ENCODE peak calls at places on chromosomes 11 and 22, in five cellular contexts. One of them, this sample, is unnamed.

GRCh38 chr22:38016182-38017078 is 32.1 kb upstream of the SOX10 start:
- DNase-seq in left lung: no peak
- DNase-seq in GM12865: no peak
- DNase-seq in GM23248: peak
- DNase-seq in stimulated activated CD4-positive, alpha-beta T cell treated with anti-CD3 and anti-CD28 coated beads, Interleukin-12 subunit alpha, Interleukin-12 subunit beta, amount 100 ng/mL, for 4 hours: no peak
- DNase-seq in this sample: no peak

GRCh38 chr11:4921796-4922195 is 2.3 kb downstream of the OR51G1 start:
- DNase-seq in left lung: no peak
- DNase-seq in GM12865: no peak
- DNase-seq in GM23248: no peak
- DNase-seq in stimulated activated CD4-positive, alpha-beta T cell treated with anti-CD3 and anti-CD28 coated beads, Interleukin-12 subunit alpha, Interleukin-12 subunit beta, amount 100 ng/mL, for 4 hours: no peak
- DNase-seq in this sample: no peak

GRCh38 chr22:44049369-44050231 is 25.5 kb downstream of the PARVB start:
- DNase-seq in left lung: peak
- DNase-seq in GM12865: no peak
- DNase-seq in GM23248: no peak
- DNase-seq in stimulated activated CD4-positive, alpha-beta T cell treated with anti-CD3 and anti-CD28 coated beads, Interleukin-12 subunit alpha, Interleukin-12 subunit beta, amount 100 ng/mL, for 4 hours: no peak
- DNase-seq in this sample: no peak

GRCh38 chr22:36220457-36220921 is 18.8 kb downstream of the APOL2 start:
- DNase-seq in left lung: no peak
- DNase-seq in GM12865: no peak
- DNase-seq in GM23248: peak
- DNase-seq in stimulated activated CD4-positive, alpha-beta T cell treated with anti-CD3 and anti-CD28 coated beads, Interleukin-12 subunit alpha, Interleukin-12 subunit beta, amount 100 ng/mL, for 4 hours: no peak
- DNase-seq in this sample: no peak

GRCh38 chr11:77418155-77418980 is 55.5 kb downstream of the PAK1 start:
- DNase-seq in left lung: no peak
- DNase-seq in GM12865: peak
- DNase-seq in GM23248: no peak
- DNase-seq in stimulated activated CD4-positive, alpha-beta T cell treated with anti-CD3 and anti-CD28 coated beads, Interleukin-12 subunit alpha, Interleukin-12 subunit beta, amount 100 ng/mL, for 4 hours: no peak
- DNase-seq in this sample: peak

GRCh38 chr11:128517457-128518230 is 69.7 kb downstream of the ETS1 start:
- DNase-seq in left lung: no peak
- DNase-seq in GM12865: no peak
- DNase-seq in GM23248: peak
- DNase-seq in stimulated activated CD4-positive, alpha-beta T cell treated with anti-CD3 and anti-CD28 coated beads, Interleukin-12 subunit alpha, Interleukin-12 subunit beta, amount 100 ng/mL, for 4 hours: no peak
- DNase-seq in this sample: no peak

GRCh38 chr11:84471501-84471900 is 1155.6 kb downstream of the DLG2 start:
- DNase-seq in left lung: no peak
- DNase-seq in GM12865: no peak
- DNase-seq in GM23248: no peak
- DNase-seq in stimulated activated CD4-positive, alpha-beta T cell treated with anti-CD3 and anti-CD28 coated beads, Interleukin-12 subunit alpha, Interleukin-12 subunit beta, amount 100 ng/mL, for 4 hours: no peak
- DNase-seq in this sample: no peak

GRCh38 chr11:19919050-19919561 is 206.5 kb downstream of the NAV2 start:
- DNase-seq in left lung: peak
- DNase-seq in GM12865: no peak
- DNase-seq in GM23248: peak
- DNase-seq in stimulated activated CD4-positive, alpha-beta T cell treated with anti-CD3 and anti-CD28 coated beads, Interleukin-12 subunit alpha, Interleukin-12 subunit beta, amount 100 ng/mL, for 4 hours: no peak
- DNase-seq in this sample: no peak

GRCh38 chr11:123063396-123064267 is 1.7 kb upstream of the HSPA8 start:
- DNase-seq in left lung: no peak
- DNase-seq in GM12865: peak
- DNase-seq in GM23248: peak
- DNase-seq in stimulated activated CD4-positive, alpha-beta T cell treated with anti-CD3 and anti-CD28 coated beads, Interleukin-12 subunit alpha, Interleukin-12 subunit beta, amount 100 ng/mL, for 4 hours: no peak
- DNase-seq in this sample: peak

GRCh38 chr11:46382644-46383403 is 1.4 kb downstream of the MDK start:
- DNase-seq in left lung: no peak
- DNase-seq in GM12865: no peak
- DNase-seq in GM23248: peak
- DNase-seq in stimulated activated CD4-positive, alpha-beta T cell treated with anti-CD3 and anti-CD28 coated beads, Interleukin-12 subunit alpha, Interleukin-12 subunit beta, amount 100 ng/mL, for 4 hours: no peak
- DNase-seq in this sample: peak

GRCh38 chr22:24009227-24010017 is 1.7 kb upstream of the CABIN1 start:
- DNase-seq in left lung: no peak
- DNase-seq in GM12865: no peak
- DNase-seq in GM23248: no peak
- DNase-seq in stimulated activated CD4-positive, alpha-beta T cell treated with anti-CD3 and anti-CD28 coated beads, Interleukin-12 subunit alpha, Interleukin-12 subunit beta, amount 100 ng/mL, for 4 hours: no peak
- DNase-seq in this sample: no peak

GRCh38 chr22:46674367-46674781 is 54.2 kb downstream of the GRAMD4 start:
- DNase-seq in left lung: peak
- DNase-seq in GM12865: peak
- DNase-seq in GM23248: no peak
- DNase-seq in stimulated activated CD4-positive, alpha-beta T cell treated with anti-CD3 and anti-CD28 coated beads, Interleukin-12 subunit alpha, Interleukin-12 subunit beta, amount 100 ng/mL, for 4 hours: peak
- DNase-seq in this sample: no peak

GRCh38 chr11:61749607-61750217 is 2.7 kb upstream of the MYRF start:
- DNase-seq in left lung: no peak
- DNase-seq in GM12865: no peak
- DNase-seq in GM23248: no peak
- DNase-seq in stimulated activated CD4-positive, alpha-beta T cell treated with anti-CD3 and anti-CD28 coated beads, Interleukin-12 subunit alpha, Interleukin-12 subunit beta, amount 100 ng/mL, for 4 hours: no peak
- DNase-seq in this sample: no peak

GRCh38 chr11:11297578-11297977 is 55.5 kb downstream of the CSNK2A3 start:
- DNase-seq in left lung: no peak
- DNase-seq in GM12865: no peak
- DNase-seq in GM23248: peak
- DNase-seq in stimulated activated CD4-positive, alpha-beta T cell treated with anti-CD3 and anti-CD28 coated beads, Interleukin-12 subunit alpha, Interleukin-12 subunit beta, amount 100 ng/mL, for 4 hours: no peak
- DNase-seq in this sample: no peak

GRCh38 chr11:5508605-5509004 is 1.2 kb downstream of the UBQLN3 start:
- DNase-seq in left lung: no peak
- DNase-seq in GM12865: no peak
- DNase-seq in GM23248: no peak
- DNase-seq in stimulated activated CD4-positive, alpha-beta T cell treated with anti-CD3 and anti-CD28 coated beads, Interleukin-12 subunit alpha, Interleukin-12 subunit beta, amount 100 ng/mL, for 4 hours: no peak
- DNase-seq in this sample: no peak

GRCh38 chr11:122394326-122394725 is 261.2 kb upstream of the UBASH3B start:
- DNase-seq in left lung: no peak
- DNase-seq in GM12865: no peak
- DNase-seq in GM23248: no peak
- DNase-seq in stimulated activated CD4-positive, alpha-beta T cell treated with anti-CD3 and anti-CD28 coated beads, Interleukin-12 subunit alpha, Interleukin-12 subunit beta, amount 100 ng/mL, for 4 hours: no peak
- DNase-seq in this sample: no peak

GRCh38 chr11:112172362-112172994 is 2.8 kb upstream of the BCO2 start:
- DNase-seq in left lung: no peak
- DNase-seq in GM12865: peak
- DNase-seq in GM23248: peak
- DNase-seq in stimulated activated CD4-positive, alpha-beta T cell treated with anti-CD3 and anti-CD28 coated beads, Interleukin-12 subunit alpha, Interleukin-12 subunit beta, amount 100 ng/mL, for 4 hours: no peak
- DNase-seq in this sample: no peak

GRCh38 chr22:49193348-49193747 is 634.3 kb downstream of the BRD1 start:
- DNase-seq in left lung: no peak
- DNase-seq in GM12865: no peak
- DNase-seq in GM23248: no peak
- DNase-seq in stimulated activated CD4-positive, alpha-beta T cell treated with anti-CD3 and anti-CD28 coated beads, Interleukin-12 subunit alpha, Interleukin-12 subunit beta, amount 100 ng/mL, for 4 hours: no peak
- DNase-seq in this sample: no peak

GRCh38 chr11:107916671-107917241 is 11.5 kb upstream of the RAB39A start:
- DNase-seq in left lung: peak
- DNase-seq in GM12865: peak
- DNase-seq in GM23248: peak
- DNase-seq in stimulated activated CD4-positive, alpha-beta T cell treated with anti-CD3 and anti-CD28 coated beads, Interleukin-12 subunit alpha, Interleukin-12 subunit beta, amount 100 ng/mL, for 4 hours: peak
- DNase-seq in this sample: no peak

GRCh38 chr11:79393362-79394043 is 47.3 kb downstream of the TENM4 start:
- DNase-seq in left lung: no peak
- DNase-seq in GM12865: no peak
- DNase-seq in GM23248: peak
- DNase-seq in stimulated activated CD4-positive, alpha-beta T cell treated with anti-CD3 and anti-CD28 coated beads, Interleukin-12 subunit alpha, Interleukin-12 subunit beta, amount 100 ng/mL, for 4 hours: no peak
- DNase-seq in this sample: no peak

GRCh38 chr22:17562906-17563870 is at the start of gene SLC25A18:
- DNase-seq in left lung: no peak
- DNase-seq in GM12865: no peak
- DNase-seq in GM23248: no peak
- DNase-seq in stimulated activated CD4-positive, alpha-beta T cell treated with anti-CD3 and anti-CD28 coated beads, Interleukin-12 subunit alpha, Interleukin-12 subunit beta, amount 100 ng/mL, for 4 hours: no peak
- DNase-seq in this sample: peak

GRCh38 chr11:13109616-13110015 is 100.5 kb downstream of the RASSF10 start:
- DNase-seq in left lung: no peak
- DNase-seq in GM12865: no peak
- DNase-seq in GM23248: no peak
- DNase-seq in stimulated activated CD4-positive, alpha-beta T cell treated with anti-CD3 and anti-CD28 coated beads, Interleukin-12 subunit alpha, Interleukin-12 subunit beta, amount 100 ng/mL, for 4 hours: no peak
- DNase-seq in this sample: no peak

GRCh38 chr22:29071261-29072045 is 1.4 kb upstream of the KREMEN1 start:
- DNase-seq in left lung: peak
- DNase-seq in GM12865: peak
- DNase-seq in GM23248: peak
- DNase-seq in stimulated activated CD4-positive, alpha-beta T cell treated with anti-CD3 and anti-CD28 coated beads, Interleukin-12 subunit alpha, Interleukin-12 subunit beta, amount 100 ng/mL, for 4 hours: peak
- DNase-seq in this sample: no peak

GRCh38 chr11:134524876-134525845 is 113.1 kb upstream of the B3GAT1 start:
- DNase-seq in left lung: peak
- DNase-seq in GM12865: no peak
- DNase-seq in GM23248: no peak
- DNase-seq in stimulated activated CD4-positive, alpha-beta T cell treated with anti-CD3 and anti-CD28 coated beads, Interleukin-12 subunit alpha, Interleukin-12 subunit beta, amount 100 ng/mL, for 4 hours: no peak
- DNase-seq in this sample: no peak

GRCh38 chr11:93842461-93842860 is 8.0 kb downstream of the VSTM5 start:
- DNase-seq in left lung: no peak
- DNase-seq in GM12865: no peak
- DNase-seq in GM23248: peak
- DNase-seq in stimulated activated CD4-positive, alpha-beta T cell treated with anti-CD3 and anti-CD28 coated beads, Interleukin-12 subunit alpha, Interleukin-12 subunit beta, amount 100 ng/mL, for 4 hours: no peak
- DNase-seq in this sample: no peak

GRCh38 chr22:45684169-45684568 is 12.5 kb downstream of the ATXN10 start:
- DNase-seq in left lung: no peak
- DNase-seq in GM12865: peak
- DNase-seq in GM23248: no peak
- DNase-seq in stimulated activated CD4-positive, alpha-beta T cell treated with anti-CD3 and anti-CD28 coated beads, Interleukin-12 subunit alpha, Interleukin-12 subunit beta, amount 100 ng/mL, for 4 hours: no peak
- DNase-seq in this sample: peak

GRCh38 chr11:124900464-124900863 is 2.8 kb upstream of the ROBO4 start:
- DNase-seq in left lung: no peak
- DNase-seq in GM12865: no peak
- DNase-seq in GM23248: peak
- DNase-seq in stimulated activated CD4-positive, alpha-beta T cell treated with anti-CD3 and anti-CD28 coated beads, Interleukin-12 subunit alpha, Interleukin-12 subunit beta, amount 100 ng/mL, for 4 hours: no peak
- DNase-seq in this sample: no peak

GRCh38 chr11:68136866-68137265 is 15.7 kb upstream of the CHKA start:
- DNase-seq in left lung: no peak
- DNase-seq in GM12865: no peak
- DNase-seq in GM23248: no peak
- DNase-seq in stimulated activated CD4-positive, alpha-beta T cell treated with anti-CD3 and anti-CD28 coated beads, Interleukin-12 subunit alpha, Interleukin-12 subunit beta, amount 100 ng/mL, for 4 hours: no peak
- DNase-seq in this sample: peak

GRCh38 chr11:44065161-44065571 is 904 bp upstream of the ACCS start:
- DNase-seq in left lung: no peak
- DNase-seq in GM12865: no peak
- DNase-seq in GM23248: no peak
- DNase-seq in stimulated activated CD4-positive, alpha-beta T cell treated with anti-CD3 and anti-CD28 coated beads, Interleukin-12 subunit alpha, Interleukin-12 subunit beta, amount 100 ng/mL, for 4 hours: no peak
- DNase-seq in this sample: no peak